ENCODE peak calls at places on chromosomes 11 and 22, in five cellular contexts. X is OCI-LY7; N is naive thymus-derived CD4-positive, alpha-beta T cell; S is GM23248; G is effector memory CD4-positive, alpha-beta T cell. M is an unnamed sample. For H3K36me3, the result is how much of the 10 kb centered on the place peaks cover.

GRCh38 chr22:47918276-47918928 is 1156.0 kb downstream of the TBC1D22A start:
- DNase-seq in X (peak), N (no peak), S (no peak), G (no peak), M (peak)

GRCh38 chr22:40635008-40635939 is 1.2 kb downstream of the MRTFA start:
- DNase-seq in X (no peak), N (no peak), S (peak), G (no peak), M (no peak)

GRCh38 chr11:92540113-92540512 is 315.5 kb downstream of the FAT3 start:
- DNase-seq in X (no peak), N (no peak), S (no peak), G (no peak), M (no peak)

GRCh38 chr22:19126874-19127273 is 4.2 kb upstream of the TSSK2 start:
- DNase-seq in X (no peak), N (no peak), S (no peak), G (no peak), M (no peak)

GRCh38 chr11:3190600-3190999 is 25.5 kb upstream of the OSBPL5 start:
- DNase-seq in X (no peak), N (no peak), S (no peak), G (no peak), M (no peak)

GRCh38 chr11:26849009-26849408 is 127.1 kb upstream of the SLC5A12 start:
- DNase-seq in X (no peak), N (no peak), S (no peak), G (no peak), M (no peak)

GRCh38 chr11:72864692-72865655 is 50.8 kb downstream of the ATG16L2 start:
- DNase-seq in X (no peak), N (no peak), S (peak), G (no peak), M (no peak)

GRCh38 chr11:72573380-72573949 is 100.8 kb downstream of the PDE2A start:
- DNase-seq in X (no peak), N (no peak), S (peak), G (no peak), M (peak)

GRCh38 chr11:4197112-4197511 is 102.5 kb downstream of the RRM1 start:
- DNase-seq in X (no peak), N (no peak), S (no peak), G (no peak), M (no peak)

DNA sequence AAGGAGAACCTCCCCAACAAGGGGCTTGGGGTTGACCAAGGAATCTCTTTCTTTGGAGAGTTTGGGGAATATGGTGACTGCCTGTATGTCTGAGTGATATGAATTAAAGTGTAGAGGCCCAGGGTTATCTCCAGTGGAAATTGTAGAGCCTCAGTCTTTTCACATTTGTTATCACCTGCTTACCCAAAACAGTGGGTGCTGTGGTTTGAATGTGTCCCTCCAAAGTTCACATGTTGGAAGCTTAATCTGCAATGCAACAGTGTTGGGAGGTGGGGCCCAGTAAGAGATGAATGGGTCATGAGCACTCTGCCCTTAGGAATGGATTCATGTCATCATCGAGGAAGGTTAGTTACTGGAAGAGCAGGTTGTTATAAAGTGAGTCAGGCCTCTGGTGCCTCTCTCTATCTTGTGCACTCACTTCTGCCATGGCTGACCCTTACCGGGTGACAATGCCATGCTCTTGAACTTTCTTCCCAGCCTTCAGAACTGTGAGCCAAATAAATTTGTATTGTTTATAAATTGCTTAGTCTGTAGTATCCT is 114.2 kb upstream of the TBCEL start:
- DNase-seq in X (no peak), N (no peak), S (no peak), G (no peak), M (no peak)
- H3K27ac ChIP-seq in X (no peak), N (no peak), S (no peak), G (no peak), M (no peak)

GRCh38 chr22:35328472-35328885 is 28.8 kb downstream of the TOM1 start:
- DNase-seq in X (no peak), N (no peak), S (no peak), G (no peak), M (no peak)
- H3K36me3 ChIP-seq in X (under half), N (half or more), S (half or more), G (half or more), M (half or more)

GRCh38 chr11:60906132-60906972 is at the start of gene PRPF19:
- DNase-seq in X (peak), N (peak), S (peak), G (peak), M (peak)
- H3K27ac ChIP-seq in X (peak), N (peak), S (peak), G (peak), M (peak)

GRCh38 chr22:36472689-36473088 is 8.8 kb downstream of the TXN2 start:
- DNase-seq in X (no peak), N (no peak), S (no peak), G (no peak), M (no peak)

GRCh38 chr22:36471341-36471821 is 10.1 kb downstream of the TXN2 start:
- DNase-seq in X (no peak), N (no peak), S (peak), G (no peak), M (no peak)

GRCh38 chr22:36469094-36469710 is 12.2 kb downstream of the TXN2 start:
- DNase-seq in X (no peak), N (no peak), S (no peak), G (no peak), M (no peak)

GRCh38 chr22:36470162-36470993 is 11.1 kb downstream of the TXN2 start:
- DNase-seq in X (peak), N (peak), S (peak), G (peak), M (peak)

GRCh38 chr22:36470994-36471331 is 10.5 kb downstream of the TXN2 start:
- DNase-seq in X (no peak), N (no peak), S (no peak), G (no peak), M (no peak)
- H3K36me3 ChIP-seq in X (half or more), N (half or more), S (under half), G (under half), M (under half)

DNA sequence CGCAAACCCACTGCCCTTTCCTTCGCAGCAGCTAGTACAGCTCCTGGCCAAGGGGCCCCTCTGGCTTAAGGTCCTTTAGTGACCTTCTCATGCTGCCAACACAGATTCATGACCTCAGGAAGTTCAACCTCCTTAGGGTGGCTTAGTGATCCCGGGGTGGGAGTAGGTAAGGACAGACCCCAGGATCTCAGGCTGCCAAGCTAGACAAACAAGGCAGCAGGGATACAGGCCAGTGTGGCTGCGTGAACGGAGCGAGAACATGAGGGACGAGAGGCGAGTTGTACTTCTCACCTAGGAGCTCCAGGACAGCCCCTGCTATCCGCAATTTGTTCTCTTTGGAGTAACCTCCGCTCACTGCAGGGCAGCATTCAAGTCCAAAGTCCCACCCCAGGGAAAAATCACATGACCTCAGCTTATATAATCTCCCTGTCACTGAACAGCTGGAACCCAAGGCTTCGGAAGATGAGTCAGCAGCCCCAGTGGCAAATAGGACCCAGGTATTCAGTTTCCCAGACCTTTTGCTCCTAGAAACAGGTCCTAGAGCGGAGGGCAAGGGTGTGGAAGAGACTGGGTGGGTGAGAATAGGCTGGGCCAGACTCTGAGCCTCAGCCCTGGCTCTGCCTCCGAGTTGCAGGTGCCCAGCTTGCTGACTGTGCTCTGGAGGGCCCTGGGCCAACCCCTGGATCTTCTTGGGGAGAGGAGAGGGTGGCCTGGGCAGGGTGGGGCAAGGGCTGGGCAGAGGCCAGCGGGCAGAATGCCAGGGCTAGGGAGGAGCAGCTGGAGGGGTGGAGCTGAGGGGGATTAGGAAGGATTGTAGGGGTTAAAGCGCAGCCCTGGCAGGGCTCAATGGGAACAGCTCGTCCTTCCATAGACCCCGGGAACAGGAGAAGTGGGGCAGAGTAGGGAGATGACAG is 13.1 kb downstream of the USP2 start:
- DNase-seq in X (no peak), N (no peak), S (no peak), G (no peak), M (no peak)
- H3K27ac ChIP-seq in X (peak), N (no peak), S (no peak), G (no peak), M (no peak)

DNA sequence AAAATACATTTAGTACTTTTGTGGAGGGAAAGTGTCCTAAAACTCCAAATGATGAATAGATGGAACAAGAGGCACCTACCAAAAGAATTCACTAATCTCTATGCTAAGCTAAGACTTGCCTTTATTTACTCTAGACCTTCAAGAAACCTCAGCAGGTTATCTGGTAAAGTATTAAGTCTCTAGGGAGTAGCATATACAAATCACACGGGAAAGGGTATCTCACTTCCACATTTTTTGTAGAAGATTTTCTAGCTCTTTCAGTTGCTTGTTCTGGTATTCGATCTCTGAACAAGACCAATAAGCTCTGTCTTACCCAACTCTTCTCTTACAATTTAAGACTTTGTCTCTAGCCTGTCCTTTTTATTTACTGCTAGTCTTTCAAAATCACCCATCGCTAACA is 18.1 kb upstream of the CADM1 start:
- DNase-seq in X (peak), N (no peak), S (no peak), G (no peak), M (no peak)
- H3K36me3 ChIP-seq in X (under half), N (under half), S (under half), G (under half), M (under half)

GRCh38 chr11:88404932-88405710 is 67.6 kb upstream of the CTSC start:
- DNase-seq in X (no peak), N (no peak), S (peak), G (no peak), M (no peak)
- H3K27ac ChIP-seq in X (no peak), N (no peak), S (no peak), G (no peak), M (no peak)

GRCh38 chr11:76789443-76789719 is 6.2 kb downstream of the TSKU start:
- DNase-seq in X (no peak), N (no peak), S (no peak), G (no peak), M (no peak)
- H3K36me3 ChIP-seq in X (under half), N (under half), S (under half), G (under half), M (under half)

M was measured in CD4-positive, CD25-positive, alpha-beta regulatory T cell.